ENCODE peak calls at places on chromosomes 7 and 10, in seven cellular contexts. T, K, Y, P, M, U and A are unnamed samples.

GRCh38 chr7:128884561-128885369 is 22.1 kb downstream of the ATP6V1F start:
- DNase-seq in T (no peak), K (no peak), Y (peak; percentile 49), P (no peak), M (no peak), U (no peak), A (no peak)

GRCh38 chr10:104336829-104337526 is 1.3 kb downstream of the ITPRIP start:
- DNase-seq in T (no peak), K (peak; percentile 20), Y (no peak), P (no peak), M (no peak), U (peak; percentile 35), A (no peak)

GRCh38 chr10:84306751-84307384 is 21.5 kb upstream of the CCSER2 start:
- DNase-seq in T (no peak), K (no peak), Y (no peak), P (no peak), M (no peak), U (no peak), A (no peak)

GRCh38 chr7:137694405-137694804 is 152.4 kb downstream of the DGKI start:
- DNase-seq in T (no peak), K (no peak), Y (no peak), P (no peak), M (peak; percentile 17), U (no peak), A (no peak)

GRCh38 chr10:109987413-109987812 is 20.4 kb upstream of the ADD3 start:
- DNase-seq in T (no peak), K (peak; percentile 67), Y (no peak), P (no peak), M (no peak), U (no peak), A (no peak)

GRCh38 chr7:127865466-127865865 is 165.8 kb downstream of the LRRC4 start:
- DNase-seq in T (no peak), K (peak; percentile 20), Y (no peak), P (no peak), M (no peak), U (no peak), A (no peak)

GRCh38 chr7:31875424-31875823 is 188.4 kb downstream of the PPP1R17 start:
- DNase-seq in T (no peak), K (no peak), Y (no peak), P (no peak), M (no peak), U (no peak), A (no peak)

GRCh38 chr10:123741146-123741545 is 75.0 kb downstream of the GPR26 start:
- DNase-seq in T (no peak), K (no peak), Y (no peak), P (no peak), M (no peak), U (no peak), A (no peak)

GRCh38 chr10:14244147-14244546 is 86.6 kb downstream of the FRMD4A start:
- DNase-seq in T (peak; percentile 32), K (no peak), Y (no peak), P (no peak), M (no peak), U (peak; percentile 61), A (no peak)

GRCh38 chr7:30157217-30157616 is 22.4 kb downstream of the MTURN start:
- DNase-seq in T (no peak), K (no peak), Y (no peak), P (no peak), M (no peak), U (no peak), A (no peak)

GRCh38 chr7:2403718-2404648 is 572 bp downstream of the CHST12 start:
- DNase-seq in T (no peak), K (no peak), Y (peak; percentile 84), P (peak; percentile 57), M (no peak), U (no peak), A (no peak)

GRCh38 chr7:108420482-108420908 is 35.7 kb downstream of the NRCAM start:
- DNase-seq in T (no peak), K (no peak), Y (no peak), P (no peak), M (no peak), U (no peak), A (no peak)

GRCh38 chr7:46834921-46835320 is 747.0 kb downstream of the TNS3 start:
- DNase-seq in T (no peak), K (no peak), Y (no peak), P (no peak), M (no peak), U (no peak), A (no peak)

GRCh38 chr10:86960863-86961434 is 2.5 kb downstream of the SNCG start:
- DNase-seq in T (no peak), K (no peak), Y (no peak), P (no peak), M (no peak), U (no peak), A (no peak)

GRCh38 chr10:7354330-7355047 is 56.3 kb downstream of the SFMBT2 start:
- DNase-seq in T (no peak), K (no peak), Y (peak; percentile 62), P (peak; percentile 17), M (no peak), U (no peak), A (no peak)

GRCh38 chr10:111323567-111323966 is 246.7 kb downstream of the ADRA2A start:
- DNase-seq in T (peak; percentile 4), K (peak; percentile 1), Y (no peak), P (no peak), M (no peak), U (no peak), A (no peak)

GRCh38 chr7:102390697-102391484 is 5.3 kb upstream of the PRKRIP1 start:
- DNase-seq in T (peak; percentile 60), K (peak; percentile 68), Y (peak; percentile 91), P (peak; percentile 83), M (no peak), U (peak; percentile 93), A (peak; percentile 60)

DNA sequence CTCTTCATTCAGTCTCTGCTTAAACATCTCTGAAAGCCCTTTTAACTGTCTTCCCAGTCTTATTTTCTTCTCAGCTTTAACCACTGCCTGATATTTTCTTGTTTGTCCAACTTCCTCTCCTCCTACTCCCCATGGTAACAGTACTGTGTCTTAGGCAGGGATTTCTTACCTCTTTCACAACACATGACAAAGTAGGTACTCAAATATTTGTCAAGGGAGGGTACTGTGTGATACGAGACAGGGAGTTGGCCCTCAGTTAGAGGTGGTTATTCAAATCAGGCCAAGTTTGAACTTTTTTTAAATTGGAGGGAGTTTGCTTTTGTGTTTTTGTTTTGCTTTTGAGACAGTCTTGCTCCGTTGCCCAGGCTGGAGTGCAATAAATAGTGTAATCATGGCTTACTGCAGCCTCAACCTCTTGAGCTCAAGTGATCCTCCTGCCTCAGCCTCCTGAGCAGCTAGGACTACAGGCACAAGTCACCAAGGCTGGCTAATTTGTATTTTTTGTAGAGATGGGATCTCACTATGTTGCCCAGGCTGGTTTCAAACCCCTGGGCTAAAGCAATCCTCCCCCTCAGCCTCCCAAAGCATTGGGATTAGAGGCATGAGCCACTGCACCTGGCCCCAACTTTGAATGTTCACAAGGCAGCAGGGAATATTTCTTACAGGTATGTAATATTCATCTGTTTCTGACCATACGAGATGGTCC is 2.5 kb upstream of the KPNA7 start:
- DNase-seq in T (no peak), K (peak; percentile 88), Y (no peak), P (no peak), M (no peak), U (no peak), A (peak; percentile 65)
- H3K27ac ChIP-seq in T (no peak overlapping the region), K (peak overlapping the region; percentile 98), Y (no peak overlapping the region), P (no peak overlapping the region), M (no peak overlapping the region), U (no peak overlapping the region), A (peak overlapping the region; percentile 66)

GRCh38 chr7:131501930-131502685 is 54.3 kb downstream of the PODXL start:
- DNase-seq in T (no peak), K (no peak), Y (no peak), P (no peak), M (no peak), U (no peak), A (no peak)

GRCh38 chr7:131502810-131503545 is 53.5 kb downstream of the PODXL start:
- DNase-seq in T (no peak), K (peak; percentile 81), Y (peak; percentile 75), P (no peak), M (no peak), U (no peak), A (no peak)

GRCh38 chr7:131500357-131500756 is 56.1 kb downstream of the PODXL start:
- DNase-seq in T (no peak), K (no peak), Y (no peak), P (no peak), M (no peak), U (no peak), A (no peak)

GRCh38 chr7:131499801-131500200 is 56.6 kb downstream of the PODXL start:
- DNase-seq in T (no peak), K (no peak), Y (no peak), P (no peak), M (no peak), U (no peak), A (no peak)

GRCh38 chr7:131501422-131501821 is 55.0 kb downstream of the PODXL start:
- DNase-seq in T (no peak), K (no peak), Y (no peak), P (no peak), M (no peak), U (no peak), A (no peak)
- TF ChIP-seq SIN3A in T (no peak), K (no peak), Y (no peak), P (no peak), M (no peak), U (no peak), A (no peak)

GRCh38 chr10:72229261-72230251 is 13.5 kb upstream of the ASCC1 start:
- DNase-seq in T (no peak), K (no peak), Y (no peak), P (no peak), M (no peak), U (no peak), A (no peak)
- H3K27ac ChIP-seq in T (no peak overlapping the region), K (no peak overlapping the region), Y (no peak overlapping the region), P (no peak overlapping the region), M (no peak overlapping the region), U (no peak overlapping the region), A (peak overlapping the region; percentile 41)

GRCh38 chr7:82244947-82245346 is 198.6 kb downstream of the CACNA2D1 start:
- DNase-seq in T (no peak), K (no peak), Y (no peak), P (no peak), M (no peak), U (no peak), A (no peak)

GRCh38 chr7:82249979-82250378 is 193.6 kb downstream of the CACNA2D1 start:
- DNase-seq in T (no peak), K (no peak), Y (no peak), P (no peak), M (no peak), U (no peak), A (no peak)

GRCh38 chr7:82250598-82250997 is 193.0 kb downstream of the CACNA2D1 start:
- DNase-seq in T (no peak), K (no peak), Y (no peak), P (no peak), M (no peak), U (no peak), A (no peak)

DNA sequence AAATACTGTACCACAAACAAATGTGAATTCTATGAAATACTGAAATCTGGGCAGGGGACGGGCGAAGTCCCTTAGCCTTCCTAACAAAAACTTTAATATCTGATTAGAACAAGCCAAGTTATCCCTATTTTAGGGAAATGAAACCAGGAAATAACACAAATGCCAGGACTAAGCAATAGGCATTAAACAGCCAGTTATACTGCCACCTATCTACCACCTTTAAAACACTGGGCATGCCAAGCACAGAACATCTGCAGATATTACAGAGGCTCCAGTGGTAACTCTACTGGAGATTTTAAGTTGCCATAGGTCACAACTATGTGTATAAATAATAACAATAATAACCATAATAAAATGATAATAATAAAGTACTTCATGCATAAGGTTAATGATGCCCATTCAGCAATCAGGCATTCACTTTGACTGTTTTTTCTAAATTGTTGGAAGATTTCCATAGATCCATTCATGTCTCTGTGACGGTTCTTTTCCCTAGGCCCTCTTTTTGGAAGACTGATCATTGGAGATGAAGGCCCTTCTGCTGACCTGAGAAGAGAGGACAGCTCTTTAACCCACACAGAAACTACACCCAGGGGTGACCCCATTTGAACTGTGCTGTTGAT is 195.7 kb downstream of the CACNA2D1 start:
- DNase-seq in T (peak; percentile 8), K (no peak), Y (peak; percentile 41), P (no peak), M (no peak), U (no peak), A (no peak)
- TF ChIP-seq SIN3A in T (no peak), K (no peak), Y (no peak), P (no peak), M (no peak), U (no peak), A (no peak)